ENCODE peak calls at places on chromosomes 4 and X, in nine cellular contexts. One of them, this sample, is unnamed.
A peak's percentile ranks its signal among the peaks of the same experiment; 100 is the strongest.

GRCh38 chr4:109298279-109299010 is 4.0 kb downstream of the COL25A1 start:
- DNase-seq in trophoblast cell: no peak
- DNase-seq in Daoy: peak; percentile 2
- DNase-seq in neuronal stem cell: no peak
- DNase-seq in NCI-H345: no peak
- DNase-seq in H54: no peak
- DNase-seq in stromal cell of bone marrow: no peak
- DNase-seq in OCI-LY7: peak; percentile 13
- DNase-seq in AG20443: no peak
- DNase-seq in this sample: peak; percentile 48

GRCh38 chrX:131987252-131987651 is 35.9 kb upstream of the STK26 start:
- DNase-seq in trophoblast cell: no peak
- DNase-seq in Daoy: no peak
- DNase-seq in neuronal stem cell: no peak
- DNase-seq in NCI-H345: no peak
- DNase-seq in H54: no peak
- DNase-seq in stromal cell of bone marrow: no peak
- DNase-seq in OCI-LY7: peak; percentile 82
- DNase-seq in AG20443: no peak
- DNase-seq in this sample: no peak

GRCh38 chr4:124459922-124460301 is 252.6 kb downstream of the ANKRD50 start:
- DNase-seq in trophoblast cell: no peak
- DNase-seq in Daoy: no peak
- DNase-seq in neuronal stem cell: peak; percentile 45
- DNase-seq in NCI-H345: no peak
- DNase-seq in H54: no peak
- DNase-seq in stromal cell of bone marrow: peak; percentile 9
- DNase-seq in OCI-LY7: no peak
- DNase-seq in AG20443: no peak
- DNase-seq in this sample: no peak

GRCh38 chr4:182917182-182918043 is at the start of gene DCTD:
- DNase-seq in trophoblast cell: peak; percentile 27
- DNase-seq in Daoy: peak; percentile 72
- DNase-seq in neuronal stem cell: peak; percentile 70
- DNase-seq in NCI-H345: peak; percentile 60
- DNase-seq in H54: peak; percentile 30
- DNase-seq in stromal cell of bone marrow: no peak
- DNase-seq in OCI-LY7: peak; percentile 93
- DNase-seq in AG20443: peak; percentile 92
- DNase-seq in this sample: peak; percentile 18

GRCh38 chrX:65674351-65674893 is 7.0 kb downstream of the MSN start:
- DNase-seq in trophoblast cell: no peak
- DNase-seq in Daoy: no peak
- DNase-seq in neuronal stem cell: no peak
- DNase-seq in NCI-H345: no peak
- DNase-seq in H54: no peak
- DNase-seq in stromal cell of bone marrow: no peak
- DNase-seq in OCI-LY7: no peak
- DNase-seq in AG20443: no peak
- DNase-seq in this sample: no peak

GRCh38 chr4:152684007-152684406 is 4.2 kb upstream of the TMEM154 start:
- DNase-seq in trophoblast cell: no peak
- DNase-seq in Daoy: no peak
- DNase-seq in neuronal stem cell: no peak
- DNase-seq in NCI-H345: no peak
- DNase-seq in H54: no peak
- DNase-seq in stromal cell of bone marrow: no peak
- DNase-seq in OCI-LY7: peak; percentile 38
- DNase-seq in AG20443: no peak
- DNase-seq in this sample: no peak

GRCh38 chrX:110409925-110410324 is 51.3 kb downstream of the RTL9 start:
- DNase-seq in trophoblast cell: no peak
- DNase-seq in Daoy: peak; percentile 59
- DNase-seq in neuronal stem cell: no peak
- DNase-seq in NCI-H345: no peak
- DNase-seq in H54: no peak
- DNase-seq in stromal cell of bone marrow: no peak
- DNase-seq in OCI-LY7: no peak
- DNase-seq in AG20443: peak; percentile 30
- DNase-seq in this sample: no peak

GRCh38 chr4:110869862-110870577 is 247.1 kb upstream of the PITX2 start:
- DNase-seq in trophoblast cell: no peak
- DNase-seq in Daoy: no peak
- DNase-seq in neuronal stem cell: no peak
- DNase-seq in NCI-H345: peak; percentile 92
- DNase-seq in H54: no peak
- DNase-seq in stromal cell of bone marrow: no peak
- DNase-seq in OCI-LY7: no peak
- DNase-seq in AG20443: no peak
- DNase-seq in this sample: no peak

GRCh38 chr4:15162465-15163283 is 160.4 kb downstream of the CPEB2 start:
- DNase-seq in trophoblast cell: no peak
- DNase-seq in Daoy: no peak
- DNase-seq in neuronal stem cell: no peak
- DNase-seq in NCI-H345: no peak
- DNase-seq in H54: no peak
- DNase-seq in stromal cell of bone marrow: peak; percentile 43
- DNase-seq in OCI-LY7: peak; percentile 11
- DNase-seq in AG20443: peak; percentile 56
- DNase-seq in this sample: no peak

GRCh38 chrX:69093960-69094935 is 71.0 kb downstream of the PJA1 start:
- DNase-seq in trophoblast cell: peak; percentile 35
- DNase-seq in Daoy: peak; percentile 19
- DNase-seq in neuronal stem cell: peak; percentile 40
- DNase-seq in NCI-H345: peak; percentile 17
- DNase-seq in H54: peak; percentile 47
- DNase-seq in stromal cell of bone marrow: peak; percentile 13
- DNase-seq in OCI-LY7: peak; percentile 52
- DNase-seq in AG20443: peak; percentile 55
- DNase-seq in this sample: no peak

GRCh38 chr4:68250151-68250930 is 4.8 kb upstream of the TMPRSS11B start:
- DNase-seq in trophoblast cell: no peak
- DNase-seq in Daoy: no peak
- DNase-seq in neuronal stem cell: no peak
- DNase-seq in NCI-H345: no peak
- DNase-seq in H54: no peak
- DNase-seq in stromal cell of bone marrow: no peak
- DNase-seq in OCI-LY7: no peak
- DNase-seq in AG20443: no peak
- DNase-seq in this sample: no peak

GRCh38 chrX:70921709-70922352 is 9.1 kb downstream of the SLC7A3 start:
- DNase-seq in trophoblast cell: no peak
- DNase-seq in Daoy: no peak
- DNase-seq in neuronal stem cell: no peak
- DNase-seq in NCI-H345: no peak
- DNase-seq in H54: no peak
- DNase-seq in stromal cell of bone marrow: no peak
- DNase-seq in OCI-LY7: no peak
- DNase-seq in AG20443: no peak
- DNase-seq in this sample: no peak

GRCh38 chrX:54237014-54237413 is 54.0 kb upstream of the FAM120C start:
- DNase-seq in trophoblast cell: no peak
- DNase-seq in Daoy: no peak
- DNase-seq in neuronal stem cell: no peak
- DNase-seq in NCI-H345: no peak
- DNase-seq in H54: no peak
- DNase-seq in stromal cell of bone marrow: no peak
- DNase-seq in OCI-LY7: no peak
- DNase-seq in AG20443: no peak
- DNase-seq in this sample: no peak

GRCh38 chrX:134908235-134908834 is 82.5 kb upstream of the SMIM10 start:
- DNase-seq in trophoblast cell: no peak
- DNase-seq in Daoy: no peak
- DNase-seq in neuronal stem cell: no peak
- DNase-seq in NCI-H345: no peak
- DNase-seq in H54: no peak
- DNase-seq in stromal cell of bone marrow: no peak
- DNase-seq in OCI-LY7: peak; percentile 29
- DNase-seq in AG20443: no peak
- DNase-seq in this sample: peak; percentile 3

GRCh38 chrX:134746379-134746723 is 88.1 kb upstream of the PLAC1 start:
- DNase-seq in trophoblast cell: no peak
- DNase-seq in Daoy: no peak
- DNase-seq in neuronal stem cell: no peak
- DNase-seq in NCI-H345: no peak
- DNase-seq in H54: no peak
- DNase-seq in stromal cell of bone marrow: no peak
- DNase-seq in OCI-LY7: no peak
- DNase-seq in AG20443: no peak
- DNase-seq in this sample: no peak

GRCh38 chrX:154349979-154350378 is 24.5 kb downstream of the FLNA start:
- DNase-seq in trophoblast cell: no peak
- DNase-seq in Daoy: no peak
- DNase-seq in neuronal stem cell: no peak
- DNase-seq in NCI-H345: no peak
- DNase-seq in H54: no peak
- DNase-seq in stromal cell of bone marrow: no peak
- DNase-seq in OCI-LY7: no peak
- DNase-seq in AG20443: no peak
- DNase-seq in this sample: no peak

GRCh38 chr4:38046735-38047487 is 86.7 kb downstream of the PTTG2 start:
- DNase-seq in trophoblast cell: no peak
- DNase-seq in Daoy: no peak
- DNase-seq in neuronal stem cell: peak; percentile 17
- DNase-seq in NCI-H345: no peak
- DNase-seq in H54: no peak
- DNase-seq in stromal cell of bone marrow: no peak
- DNase-seq in OCI-LY7: no peak
- DNase-seq in AG20443: no peak
- DNase-seq in this sample: no peak

GRCh38 chr4:119632216-119632615 is 3.6 kb upstream of the PDE5A start:
- DNase-seq in trophoblast cell: no peak
- DNase-seq in Daoy: no peak
- DNase-seq in neuronal stem cell: no peak
- DNase-seq in NCI-H345: no peak
- DNase-seq in H54: peak; percentile 9
- DNase-seq in stromal cell of bone marrow: no peak
- DNase-seq in OCI-LY7: no peak
- DNase-seq in AG20443: peak; percentile 57
- DNase-seq in this sample: no peak

GRCh38 chr4:153440475-153440874 is 25.7 kb upstream of the TMEM131L start:
- DNase-seq in trophoblast cell: no peak
- DNase-seq in Daoy: no peak
- DNase-seq in neuronal stem cell: no peak
- DNase-seq in NCI-H345: no peak
- DNase-seq in H54: no peak
- DNase-seq in stromal cell of bone marrow: no peak
- DNase-seq in OCI-LY7: peak; percentile 80
- DNase-seq in AG20443: no peak
- DNase-seq in this sample: no peak

GRCh38 chrX:50927127-50927526 is 16.6 kb downstream of the BMP15 start:
- DNase-seq in trophoblast cell: no peak
- DNase-seq in Daoy: no peak
- DNase-seq in neuronal stem cell: no peak
- DNase-seq in NCI-H345: no peak
- DNase-seq in H54: no peak
- DNase-seq in stromal cell of bone marrow: no peak
- DNase-seq in OCI-LY7: no peak
- DNase-seq in AG20443: no peak
- DNase-seq in this sample: no peak

GRCh38 chr4:139524062-139524631 is 31.9 kb downstream of the SETD7 start:
- DNase-seq in trophoblast cell: peak; percentile 67
- DNase-seq in Daoy: no peak
- DNase-seq in neuronal stem cell: no peak
- DNase-seq in NCI-H345: no peak
- DNase-seq in H54: no peak
- DNase-seq in stromal cell of bone marrow: no peak
- DNase-seq in OCI-LY7: no peak
- DNase-seq in AG20443: peak; percentile 26
- DNase-seq in this sample: no peak

GRCh38 chr4:18931643-18932373 is 910.3 kb upstream of the LCORL start:
- DNase-seq in trophoblast cell: no peak
- DNase-seq in Daoy: no peak
- DNase-seq in neuronal stem cell: no peak
- DNase-seq in NCI-H345: no peak
- DNase-seq in H54: no peak
- DNase-seq in stromal cell of bone marrow: no peak
- DNase-seq in OCI-LY7: no peak
- DNase-seq in AG20443: no peak
- DNase-seq in this sample: no peak

GRCh38 chr4:140005699-140006098 is 148.3 kb downstream of the MAML3 start:
- DNase-seq in trophoblast cell: no peak
- DNase-seq in Daoy: no peak
- DNase-seq in neuronal stem cell: no peak
- DNase-seq in NCI-H345: peak; percentile 12
- DNase-seq in H54: no peak
- DNase-seq in stromal cell of bone marrow: no peak
- DNase-seq in OCI-LY7: no peak
- DNase-seq in AG20443: no peak
- DNase-seq in this sample: no peak

GRCh38 chr4:3713817-3714641 is 52.2 kb upstream of the ADRA2C start:
- DNase-seq in trophoblast cell: no peak
- DNase-seq in Daoy: no peak
- DNase-seq in neuronal stem cell: no peak
- DNase-seq in NCI-H345: no peak
- DNase-seq in H54: no peak
- DNase-seq in stromal cell of bone marrow: no peak
- DNase-seq in OCI-LY7: no peak
- DNase-seq in AG20443: no peak
- DNase-seq in this sample: no peak

GRCh38 chr4:45215976-45216542 is 489.7 kb upstream of the GNPDA2 start:
- DNase-seq in trophoblast cell: no peak
- DNase-seq in Daoy: no peak
- DNase-seq in neuronal stem cell: no peak
- DNase-seq in NCI-H345: no peak
- DNase-seq in H54: no peak
- DNase-seq in stromal cell of bone marrow: no peak
- DNase-seq in OCI-LY7: no peak
- DNase-seq in AG20443: no peak
- DNase-seq in this sample: no peak

GRCh38 chr4:81541546-81541945 is 69.8 kb upstream of the RASGEF1B start:
- DNase-seq in trophoblast cell: no peak
- DNase-seq in Daoy: no peak
- DNase-seq in neuronal stem cell: no peak
- DNase-seq in NCI-H345: no peak
- DNase-seq in H54: no peak
- DNase-seq in stromal cell of bone marrow: no peak
- DNase-seq in OCI-LY7: no peak
- DNase-seq in AG20443: no peak
- DNase-seq in this sample: no peak

GRCh38 chrX:134469481-134469880 is 9.5 kb downstream of the HPRT1 start:
- DNase-seq in trophoblast cell: no peak
- DNase-seq in Daoy: peak; percentile 22
- DNase-seq in neuronal stem cell: no peak
- DNase-seq in NCI-H345: no peak
- DNase-seq in H54: peak; percentile 13
- DNase-seq in stromal cell of bone marrow: peak; percentile 23
- DNase-seq in OCI-LY7: no peak
- DNase-seq in AG20443: peak; percentile 22
- DNase-seq in this sample: no peak

GRCh38 chr4:71732066-71732465 is 51.8 kb downstream of the GC start:
- DNase-seq in trophoblast cell: no peak
- DNase-seq in Daoy: no peak
- DNase-seq in neuronal stem cell: no peak
- DNase-seq in NCI-H345: no peak
- DNase-seq in H54: no peak
- DNase-seq in stromal cell of bone marrow: peak; percentile 7
- DNase-seq in OCI-LY7: no peak
- DNase-seq in AG20443: no peak
- DNase-seq in this sample: no peak

GRCh38 chr4:170476351-170476750 is 386.6 kb upstream of the AADAT start:
- DNase-seq in trophoblast cell: peak; percentile 51
- DNase-seq in Daoy: no peak
- DNase-seq in neuronal stem cell: no peak
- DNase-seq in NCI-H345: no peak
- DNase-seq in H54: no peak
- DNase-seq in stromal cell of bone marrow: no peak
- DNase-seq in OCI-LY7: no peak
- DNase-seq in AG20443: no peak
- DNase-seq in this sample: no peak

GRCh38 chrX:119753639-119754257 is 4.6 kb upstream of the SOWAHD start:
- DNase-seq in trophoblast cell: peak; percentile 51
- DNase-seq in Daoy: peak; percentile 30
- DNase-seq in neuronal stem cell: no peak
- DNase-seq in NCI-H345: peak; percentile 28
- DNase-seq in H54: no peak
- DNase-seq in stromal cell of bone marrow: no peak
- DNase-seq in OCI-LY7: peak; percentile 69
- DNase-seq in AG20443: peak; percentile 9
- DNase-seq in this sample: peak; percentile 65

GRCh38 chr4:73257995-73258667 is 467 bp downstream of the ANKRD17 start:
- DNase-seq in trophoblast cell: peak; percentile 10
- DNase-seq in Daoy: peak; percentile 28
- DNase-seq in neuronal stem cell: peak; percentile 40
- DNase-seq in NCI-H345: no peak
- DNase-seq in H54: no peak
- DNase-seq in stromal cell of bone marrow: no peak
- DNase-seq in OCI-LY7: peak; percentile 70
- DNase-seq in AG20443: peak; percentile 20
- DNase-seq in this sample: peak; percentile 13